ENCODE peak calls at places on chromosome 11, in ten cellular contexts. U is GM12878, C is body of pancreas, Y is heart right ventricle, S is transverse colon, G is kidney, O is mesenchymal stem cell, A is mammary epithelial cell, P is K562, N is A549. J is an unnamed sample.
A peak's percentile ranks its signal among the peaks of the same experiment; 100 is the strongest.

GRCh38 chr11:38266691-38267090 is 1668.7 kb upstream of the RAG2 start:
- DNase-seq in N (no peak), O (no peak), S (no peak), C (no peak), G (no peak), U (no peak), P (no peak), A (no peak), Y (no peak), J (no peak)

GRCh38 chr11:124725719-124726105 is 14.0 kb upstream of the NRGN start:
- DNase-seq in N (no peak), G (no peak), O (no peak), S (no peak), P (no peak), U (no peak), C (no peak), Y (no peak), A (peak; percentile 65), J (no peak)

GRCh38 chr11:102289510-102290078 is 27.7 kb upstream of the BIRC3 start:
- DNase-seq in N (no peak), A (no peak), Y (no peak), S (no peak), C (no peak), P (no peak), U (no peak), O (no peak), G (no peak), J (no peak)

GRCh38 chr11:10592331-10592730 is 23.9 kb upstream of the LYVE1 start:
- DNase-seq in A (peak; percentile 91), P (no peak), G (no peak), N (no peak), C (no peak), Y (no peak), S (no peak), O (peak; percentile 93), U (no peak), J (peak; percentile 80)

GRCh38 chr11:80163441-80163840 is 722.6 kb upstream of the TENM4 start:
- DNase-seq in S (no peak), U (no peak), Y (no peak), O (no peak), P (no peak), N (no peak), C (no peak), A (peak; percentile 5), G (no peak), J (no peak)

GRCh38 chr11:40380871-40381270 is 1078.6 kb downstream of the LRRC4C start:
- DNase-seq in C (no peak), S (no peak), G (no peak), U (no peak), O (no peak), Y (no peak), A (no peak), P (no peak), N (no peak), J (no peak)

GRCh38 chr11:2120359-2121100 is 18.7 kb downstream of the IGF2 start:
- DNase-seq in P (no peak), A (no peak), U (no peak), Y (no peak), C (no peak), G (no peak), S (no peak), O (no peak), N (no peak), J (no peak)

GRCh38 chr11:129265125-129265788 is 73.1 kb upstream of the ARHGAP32 start:
- DNase-seq in P (no peak), U (no peak), O (peak; percentile 42), S (no peak), G (no peak), C (no peak), N (no peak), A (no peak), Y (no peak), J (no peak)

GRCh38 chr11:81989093-81989492 is 744.6 kb downstream of the FAM181B start:
- DNase-seq in O (peak; percentile 40), A (peak; percentile 64), U (no peak), N (no peak), P (no peak), G (no peak), Y (no peak), C (no peak), S (no peak), J (peak; percentile 45)

GRCh38 chr11:103210543-103210942 is 101.3 kb downstream of the DYNC2H1 start:
- DNase-seq in U (no peak), C (no peak), P (no peak), G (no peak), N (no peak), Y (no peak), A (peak; percentile 22), S (no peak), O (no peak), J (no peak)

GRCh38 chr11:56905442-56905841 is 83.3 kb upstream of the OR5AK2 start:
- DNase-seq in A (no peak), N (no peak), G (no peak), S (peak; percentile 54), O (no peak), U (no peak), C (no peak), P (no peak), Y (no peak), J (no peak)

GRCh38 chr11:122159861-122160260 is 43.8 kb upstream of the BLID start:
- DNase-seq in C (no peak), U (no peak), O (no peak), S (no peak), N (no peak), P (no peak), A (no peak), Y (no peak), G (no peak), J (no peak)

GRCh38 chr11:109135627-109136026 is 286.4 kb upstream of the C11orf87 start:
- DNase-seq in G (no peak), C (no peak), U (no peak), Y (no peak), P (no peak), A (no peak), O (no peak), N (no peak), S (no peak), J (no peak)

GRCh38 chr11:117417342-117417741 is 89.7 kb downstream of the CEP164 start:
- DNase-seq in C (no peak), O (no peak), A (no peak), U (no peak), P (no peak), G (peak; percentile 39), N (no peak), S (no peak), Y (no peak), J (no peak)

DNA sequence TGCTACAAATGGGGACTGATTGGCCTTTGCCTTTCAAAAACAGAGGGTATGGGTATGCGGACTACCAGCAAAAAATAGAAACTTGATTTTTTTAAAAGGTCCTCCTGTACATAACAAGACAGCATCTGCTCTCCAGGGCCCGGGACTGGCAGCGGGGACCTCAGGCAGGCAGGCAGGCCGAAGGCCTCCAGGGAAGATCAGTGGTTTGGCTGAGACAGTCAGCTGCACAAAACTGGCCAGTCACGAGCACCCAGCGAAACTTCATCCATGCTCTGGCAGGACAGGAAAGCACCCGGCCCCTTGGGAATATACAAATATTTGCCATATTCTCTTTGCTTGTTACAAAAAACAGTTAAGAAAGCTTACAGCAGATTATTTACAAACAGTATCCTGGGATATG is 11.0 kb downstream of the RPL27A start:
- DNase-seq in Y (no peak), A (no peak), P (no peak), N (no peak), U (no peak), S (no peak), O (no peak), C (no peak), G (peak; percentile 48), J (no peak)
- H3K4me1 ChIP-seq in Y (peaks cover 8% of the 10 kb centered on the region), A (peaks cover 15% of the 10 kb centered on the region), P (peaks cover 2% of the 10 kb centered on the region), N (peaks cover 9% of the 10 kb centered on the region), U (peaks cover 7% of the 10 kb centered on the region), S (peaks cover 11% of the 10 kb centered on the region), O (no peaks in the 10 kb centered on the region), C (peaks cover 12% of the 10 kb centered on the region), G (no peaks in the 10 kb centered on the region), J (peaks cover 8% of the 10 kb centered on the region)

GRCh38 chr11:112421854-112422253 is 161.2 kb upstream of the PLET1 start:
- DNase-seq in C (no peak), N (no peak), A (no peak), U (no peak), S (no peak), P (no peak), Y (no peak), O (no peak), G (no peak), J (no peak)

GRCh38 chr11:112417339-112417738 is 156.7 kb upstream of the PLET1 start:
- DNase-seq in G (no peak), Y (no peak), S (no peak), C (no peak), A (no peak), N (no peak), O (no peak), U (no peak), P (no peak), J (no peak)

GRCh38 chr11:112418438-112418837 is 157.8 kb upstream of the PLET1 start:
- DNase-seq in O (no peak), Y (no peak), A (no peak), P (no peak), S (no peak), N (no peak), G (no peak), U (no peak), C (no peak), J (no peak)
- H3K4me3 ChIP-seq in O (no peak overlapping the region), Y (no peak overlapping the region), A (no peak overlapping the region), P (no peak overlapping the region), S (no peak overlapping the region), N (no peak overlapping the region), G (no peak overlapping the region), U (no peak overlapping the region), C (no peak overlapping the region), J (no peak overlapping the region)

DNA sequence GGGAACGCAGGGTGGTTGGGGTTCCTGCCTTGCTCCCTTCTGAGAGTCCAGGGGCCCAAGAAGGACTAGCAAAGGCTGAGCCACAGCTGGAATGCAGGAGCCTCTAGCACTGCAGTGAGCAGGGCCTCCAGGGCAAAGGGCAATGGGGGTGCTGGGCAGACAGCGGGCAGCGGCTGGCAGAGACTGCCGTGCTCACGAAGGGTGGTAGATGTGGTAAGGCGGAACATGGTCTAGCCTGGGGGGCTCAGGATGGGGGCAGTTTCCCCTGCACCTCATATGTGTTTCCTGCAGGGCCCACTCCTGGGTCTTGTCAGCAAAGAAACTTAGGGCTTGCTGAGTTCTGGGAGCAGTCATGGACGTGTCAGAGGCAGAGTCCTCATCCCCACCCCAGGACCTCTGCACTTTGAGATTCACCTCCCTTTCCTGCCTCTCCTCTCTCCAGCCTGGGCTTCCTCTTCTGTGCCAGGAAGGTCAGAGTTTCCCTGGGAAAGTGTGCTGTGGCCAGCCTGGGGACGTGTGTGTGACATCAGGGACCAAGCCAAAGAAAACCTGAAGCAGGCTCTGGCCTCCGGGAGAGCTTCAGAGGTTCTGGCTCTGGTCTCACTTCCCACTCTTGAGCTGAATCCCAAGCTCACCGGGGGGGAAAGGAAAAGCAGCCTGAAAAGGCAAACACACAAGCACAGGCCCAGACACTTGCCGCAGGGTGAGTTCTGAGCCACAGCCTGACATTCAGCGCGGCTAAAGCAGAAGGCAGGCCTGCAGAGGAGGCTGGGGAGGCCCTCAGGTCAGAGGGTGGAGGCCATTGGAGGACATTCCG is 4.4 kb downstream of the MOGAT2 start:
- DNase-seq in N (no peak), Y (no peak), C (no peak), O (no peak), U (no peak), A (no peak), G (no peak), P (no peak), S (peak; percentile 58), J (no peak)
- H3K4me1 ChIP-seq in N (no peaks in the 10 kb centered on the region), Y (peaks cover 33% of the 10 kb centered on the region), C (no peaks in the 10 kb centered on the region), O (peaks cover 2% of the 10 kb centered on the region), U (peaks cover 11% of the 10 kb centered on the region), A (peaks cover 6% of the 10 kb centered on the region), G (peaks cover 4% of the 10 kb centered on the region), P (peaks cover 3% of the 10 kb centered on the region), S (peaks cover 44% of the 10 kb centered on the region), J (no peaks in the 10 kb centered on the region)

GRCh38 chr11:697811-698311 is 2.2 kb downstream of the TMEM80 start:
- DNase-seq in G (no peak), U (no peak), S (no peak), A (peak; percentile 71), P (no peak), N (no peak), C (no peak), Y (no peak), O (peak; percentile 67), J (no peak)
- H3K4me3 ChIP-seq in G (no peak overlapping the region), U (no peak overlapping the region), S (peak overlapping the region; percentile 8), A (no peak overlapping the region), P (no peak overlapping the region), N (no peak overlapping the region), C (no peak overlapping the region), Y (no peak overlapping the region), O (peak overlapping the region; percentile 79), J (no peak overlapping the region)